ENCODE peak calls at places on chromosomes 6 and 20, in five cellular contexts. N is lower lobe of right lung, B is cardiac muscle cell, T is heart right ventricle, F is right lobe of liver. P is an unnamed sample.

GRCh38 chr20:51004781-51005180 is 18.1 kb downstream of the KCNG1 start:
- DNase-seq in N (no peak), B (no peak), T (no peak), F (no peak), P (no peak)

GRCh38 chr6:107709341-107709740 is 114.8 kb downstream of the SCML4 start:
- DNase-seq in N (no peak), B (no peak), T (no peak), F (no peak), P (no peak)

GRCh38 chr6:36196880-36197548 is 470 bp downstream of the BRPF3 start:
- DNase-seq in N (peak), B (peak), T (peak), F (peak), P (peak)

GRCh38 chr20:53579581-53580375 is 13.9 kb downstream of the ZNF217 start:
- DNase-seq in N (peak), B (peak), T (no peak), F (peak), P (no peak)

GRCh38 chr20:36175016-36175415 is 20.5 kb downstream of the EPB41L1 start:
- DNase-seq in N (no peak), B (no peak), T (no peak), F (no peak), P (peak)

GRCh38 chr6:124190256-124190655 is 386.6 kb downstream of the NKAIN2 start:
- DNase-seq in N (no peak), B (no peak), T (no peak), F (no peak), P (no peak)

GRCh38 chr6:80183019-80183418 is 76.5 kb downstream of the BCKDHB start:
- DNase-seq in N (no peak), B (no peak), T (no peak), F (no peak), P (no peak)

GRCh38 chr6:129351807-129352206 is 358.2 kb downstream of the ARHGAP18 start:
- DNase-seq in N (no peak), B (no peak), T (no peak), F (no peak), P (no peak)

GRCh38 chr6:20751293-20751946 is 217.2 kb downstream of the CDKAL1 start:
- DNase-seq in N (no peak), B (no peak), T (no peak), F (no peak), P (no peak)

GRCh38 chr6:111589366-111589765 is 16.3 kb downstream of the TRAF3IP2 start:
- DNase-seq in N (no peak), B (peak), T (no peak), F (no peak), P (peak)

GRCh38 chr20:16284385-16285100 is 288.7 kb downstream of the KIF16B start:
- DNase-seq in N (no peak), B (no peak), T (no peak), F (no peak), P (no peak)

GRCh38 chr20:47438464-47439381 is 63.0 kb upstream of the NCOA3 start:
- DNase-seq in N (no peak), B (no peak), T (no peak), F (no peak), P (no peak)

GRCh38 chr6:89411269-89412070 is 603 bp downstream of the RRAGD start:
- DNase-seq in N (peak), B (peak), T (peak), F (peak), P (no peak)

GRCh38 chr6:10521104-10521808 is at the start of gene GCNT2:
- DNase-seq in N (peak), B (peak), T (no peak), F (no peak), P (peak)

GRCh38 chr20:43702502-43702901 is 24.3 kb downstream of the GTSF1L start:
- DNase-seq in N (no peak), B (no peak), T (no peak), F (no peak), P (no peak)

GRCh38 chr6:998551-998950 is 305.6 kb upstream of the EXOC2 start:
- DNase-seq in N (no peak), B (no peak), T (no peak), F (no peak), P (no peak)

GRCh38 chr6:151389640-151390275 is 1.6 kb downstream of the ZBTB2 start:
- DNase-seq in N (peak), B (peak), T (peak), F (peak), P (peak)

GRCh38 chr20:10653593-10654288 is 20.1 kb downstream of the JAG1 start:
- DNase-seq in N (no peak), B (peak), T (no peak), F (no peak), P (peak)

GRCh38 chr6:52507557-52508260 is 69.2 kb downstream of the TRAM2 start:
- DNase-seq in N (no peak), B (peak), T (no peak), F (no peak), P (peak)

GRCh38 chr6:140480852-140481251 is 1106.4 kb upstream of the CITED2 start:
- DNase-seq in N (no peak), B (peak), T (no peak), F (no peak), P (no peak)

GRCh38 chr20:31607640-31608255 is 2.7 kb downstream of the ID1 start:
- DNase-seq in N (no peak), B (peak), T (no peak), F (no peak), P (no peak)

GRCh38 chr20:47227119-47227518 is 129.4 kb downstream of the ZMYND8 start:
- DNase-seq in N (no peak), B (no peak), T (no peak), F (no peak), P (no peak)

GRCh38 chr20:58435237-58435636 is 46.2 kb downstream of the VAPB start:
- DNase-seq in N (no peak), B (no peak), T (no peak), F (no peak), P (no peak)

GRCh38 chr6:56868687-56869086 is 86.2 kb upstream of the BEND6 start:
- DNase-seq in N (no peak), B (peak), T (no peak), F (no peak), P (peak)

GRCh38 chr6:3608159-3608558 is 143.4 kb downstream of the PXDC1 start:
- DNase-seq in N (no peak), B (no peak), T (no peak), F (no peak), P (no peak)

GRCh38 chr6:63816979-63817436 is 181.4 kb downstream of the PHF3 start:
- DNase-seq in N (no peak), B (peak), T (no peak), F (no peak), P (no peak)

GRCh38 chr6:18464176-18464575 is 77.0 kb downstream of the RNF144B start:
- DNase-seq in N (no peak), B (no peak), T (no peak), F (no peak), P (no peak)

GRCh38 chr6:26214826-26215199 is 127.6 kb downstream of the HFE start:
- DNase-seq in N (no peak), B (no peak), T (no peak), F (no peak), P (no peak)

GRCh38 chr6:169316651-169317050 is 63.0 kb upstream of the THBS2 start:
- DNase-seq in N (no peak), B (no peak), T (no peak), F (no peak), P (no peak)

GRCh38 chr20:17287503-17287902 is 60.7 kb downstream of the PCSK2 start:
- DNase-seq in N (no peak), B (no peak), T (no peak), F (no peak), P (no peak)

GRCh38 chr6:25504661-25505060 is 147.4 kb upstream of the SCGN start:
- DNase-seq in N (no peak), B (no peak), T (no peak), F (no peak), P (no peak)

GRCh38 chr20:64188682-64189529 is 24.7 kb downstream of the MYT1 start:
- DNase-seq in N (no peak), B (peak), T (no peak), F (peak), P (peak)

GRCh38 chr6:18265099-18265372 is 706 bp upstream of the DEK start:
- DNase-seq in N (no peak), B (no peak), T (no peak), F (no peak), P (no peak)

GRCh38 chr20:56439784-56440291 is 27.8 kb downstream of the CASS4 start:
- DNase-seq in N (peak), B (peak), T (peak), F (no peak), P (peak)

DNA sequence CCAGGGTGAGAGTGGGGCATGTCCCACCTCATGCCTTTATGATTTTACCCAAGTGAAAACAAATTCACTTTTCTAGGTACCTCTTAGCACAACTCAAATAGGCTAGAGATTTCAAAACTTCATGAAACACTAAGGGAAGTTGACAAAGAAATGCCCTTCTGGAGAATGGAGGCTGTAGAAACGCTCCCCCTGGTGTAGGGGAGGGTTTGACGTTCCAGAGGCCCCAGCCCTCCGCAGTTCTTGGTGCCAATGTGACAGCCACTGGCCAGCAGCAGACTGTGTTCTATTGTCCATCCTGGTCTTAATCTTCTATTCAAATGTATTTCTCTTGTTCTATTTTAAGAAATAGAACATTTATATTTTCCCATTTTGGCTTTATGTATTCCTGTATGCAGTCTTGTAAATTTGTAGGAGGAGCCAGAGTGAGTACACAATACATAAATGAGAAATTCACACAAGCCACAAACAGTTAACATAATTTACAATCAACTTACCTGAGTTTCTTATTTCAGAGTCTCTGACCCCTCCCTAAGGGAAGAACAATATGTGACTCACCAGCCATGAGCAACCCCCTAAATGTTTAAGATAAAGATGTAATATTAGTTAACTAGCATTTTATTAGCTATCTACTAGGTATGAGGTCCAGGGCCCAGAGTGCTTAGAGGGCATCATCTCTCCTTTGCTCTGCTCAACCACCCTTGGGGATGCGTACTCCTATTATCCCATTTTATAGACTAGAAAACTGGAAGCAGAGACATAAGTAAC is 8.8 kb upstream of the MUC21 start:
- DNase-seq in N (no peak), B (no peak), T (no peak), F (no peak), P (no peak)
- TF ChIP-seq CTCF in N (no peak), B (no peak), T (no peak), F (no peak), P (peak)

GRCh38 chr6:33757113-33757512 is 10.4 kb upstream of the IP6K3 start:
- DNase-seq in N (no peak), B (no peak), T (no peak), F (no peak), P (no peak)
- H3K27ac ChIP-seq in N (no peak), B (no peak), T (no peak), F (no peak), P (no peak)

GRCh38 chr20:29443819-29444218 is 1813.6 kb upstream of the DEFB115 start:
- DNase-seq in N (no peak), B (no peak), T (no peak), F (no peak), P (no peak)
- TF ChIP-seq CTCF in N (no peak), B (no peak), T (no peak), F (no peak), P (no peak)

DNA sequence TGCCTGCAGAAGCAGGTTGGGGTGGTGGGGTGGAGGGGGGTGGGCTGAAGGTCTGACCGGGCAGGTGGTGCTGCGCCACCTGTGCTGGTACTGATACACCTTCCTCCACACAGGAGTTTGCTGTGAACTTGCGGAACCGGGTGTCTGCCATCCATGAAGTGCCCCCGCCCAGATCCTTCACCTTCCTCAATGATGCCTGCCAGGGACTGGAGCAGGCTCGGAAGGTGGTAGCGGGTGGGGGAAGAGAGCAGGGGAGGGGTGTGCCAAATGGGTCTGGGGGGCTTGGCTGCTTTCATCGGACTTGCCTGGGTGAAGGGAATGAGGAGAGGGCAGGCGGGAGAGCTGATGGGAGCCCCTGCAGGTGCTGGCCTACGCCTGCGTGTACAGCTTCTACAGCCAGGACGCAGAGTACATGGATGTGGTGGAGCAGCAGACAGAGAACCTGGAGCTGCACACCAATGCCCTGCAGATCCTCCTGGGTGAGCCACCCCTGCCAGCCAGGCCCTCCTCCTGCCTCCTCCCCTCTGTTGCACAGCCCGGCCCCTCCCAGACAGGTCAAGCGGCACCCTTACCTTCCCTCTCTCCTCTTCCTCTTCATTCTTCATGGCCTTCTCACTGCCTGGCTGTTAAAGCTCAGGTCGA is 6.7 kb downstream of the DNPH1 start:
- DNase-seq in N (no peak), B (no peak), T (no peak), F (no peak), P (no peak)
- H3K27ac ChIP-seq in N (no peak), B (no peak), T (no peak), F (no peak), P (no peak)

DNA sequence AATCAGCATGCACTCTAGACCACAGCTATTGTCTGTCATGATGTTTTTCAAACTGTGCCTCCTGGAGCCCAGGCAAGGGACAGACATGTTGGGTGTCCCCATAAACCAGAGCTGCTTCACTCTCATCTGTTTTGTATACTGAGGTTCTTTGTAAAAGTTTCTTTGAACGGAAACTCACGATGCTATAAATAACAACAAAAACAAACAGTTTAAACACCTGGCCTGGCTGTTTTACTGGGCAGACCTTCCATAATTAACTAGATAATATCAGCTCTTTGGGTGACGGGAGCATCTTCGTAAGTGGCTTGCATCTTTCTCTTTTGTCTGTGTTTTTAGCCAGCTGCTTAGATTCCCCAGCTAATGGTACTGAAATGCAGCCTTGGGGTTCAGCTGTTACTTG is 190.3 kb downstream of the ZDHHC14 start:
- DNase-seq in N (no peak), B (no peak), T (no peak), F (no peak), P (no peak)
- TF ChIP-seq CTCF in N (no peak), B (no peak), T (no peak), F (no peak), P (no peak)

GRCh38 chr20:917416-917815 is 1.3 kb upstream of the ANGPT4 start:
- DNase-seq in N (no peak), B (no peak), T (no peak), F (no peak), P (no peak)
- H3K27ac ChIP-seq in N (no peak), B (no peak), T (no peak), F (no peak), P (no peak)

GRCh38 chr6:68197356-68197755 is 437.7 kb upstream of the ADGRB3 start:
- DNase-seq in N (no peak), B (peak), T (no peak), F (no peak), P (no peak)

GRCh38 chr6:68192988-68193387 is 442.1 kb upstream of the ADGRB3 start:
- DNase-seq in N (no peak), B (no peak), T (no peak), F (no peak), P (no peak)

GRCh38 chr6:68200929-68201328 is 434.2 kb upstream of the ADGRB3 start:
- DNase-seq in N (no peak), B (no peak), T (no peak), F (no peak), P (no peak)

GRCh38 chr6:68194846-68195478 is 440.1 kb upstream of the ADGRB3 start:
- DNase-seq in N (no peak), B (peak), T (no peak), F (no peak), P (no peak)

GRCh38 chr6:68196645-68197044 is 438.4 kb upstream of the ADGRB3 start:
- DNase-seq in N (no peak), B (peak), T (no peak), F (no peak), P (peak)
- TF ChIP-seq CTCF in N (no peak), B (no peak), T (no peak), F (no peak), P (peak)